ENCODE peak calls at places on chromosomes 6 and 20, in five cellular contexts. One of them, this sample, is unnamed.

GRCh38 chr6:149234051-149234962 is 83.2 kb upstream of the TAB2 start:
- DNase-seq in lung: no peak
- DNase-seq in GM23248: peak; percentile 40
- DNase-seq in heart left ventricle: no peak
- DNase-seq in adrenal gland: no peak
- DNase-seq in this sample: peak; percentile 60

GRCh38 chr6:125095501-125096301 is 57.9 kb upstream of the TPD52L1 start:
- DNase-seq in lung: no peak
- DNase-seq in GM23248: peak; percentile 89
- DNase-seq in heart left ventricle: no peak
- DNase-seq in adrenal gland: no peak
- DNase-seq in this sample: peak; percentile 52

GRCh38 chr6:137749595-137750215 is 117.4 kb upstream of the TNFAIP3 start:
- DNase-seq in lung: no peak
- DNase-seq in GM23248: peak; percentile 65
- DNase-seq in heart left ventricle: no peak
- DNase-seq in adrenal gland: no peak
- DNase-seq in this sample: no peak

GRCh38 chr20:56628015-56628872 is 862 bp upstream of the TFAP2C start:
- DNase-seq in lung: no peak
- DNase-seq in GM23248: peak; percentile 66
- DNase-seq in heart left ventricle: no peak
- DNase-seq in adrenal gland: peak; percentile 21
- DNase-seq in this sample: peak; percentile 35

GRCh38 chr6:64831680-64832079 is 875.3 kb downstream of the EYS start:
- DNase-seq in lung: no peak
- DNase-seq in GM23248: no peak
- DNase-seq in heart left ventricle: no peak
- DNase-seq in adrenal gland: no peak
- DNase-seq in this sample: no peak

GRCh38 chr20:29427201-29428060 is 1830.0 kb upstream of the DEFB115 start:
- DNase-seq in lung: no peak
- DNase-seq in GM23248: no peak
- DNase-seq in heart left ventricle: no peak
- DNase-seq in adrenal gland: no peak
- DNase-seq in this sample: no peak

GRCh38 chr20:8656335-8656734 is 412.6 kb upstream of the PLCB4 start:
- DNase-seq in lung: no peak
- DNase-seq in GM23248: peak; percentile 17
- DNase-seq in heart left ventricle: no peak
- DNase-seq in adrenal gland: no peak
- DNase-seq in this sample: no peak

GRCh38 chr6:87115402-87116135 is 20.7 kb upstream of the CGA start:
- DNase-seq in lung: no peak
- DNase-seq in GM23248: no peak
- DNase-seq in heart left ventricle: no peak
- DNase-seq in adrenal gland: no peak
- DNase-seq in this sample: no peak

GRCh38 chr6:10720229-10720959 is 2.5 kb upstream of the TMEM14C start:
- DNase-seq in lung: peak; percentile 60
- DNase-seq in GM23248: peak; percentile 71
- DNase-seq in heart left ventricle: peak; percentile 64
- DNase-seq in adrenal gland: peak; percentile 48
- DNase-seq in this sample: peak; percentile 50

GRCh38 chr20:57230247-57230646 is 36.2 kb downstream of the BMP7 start:
- DNase-seq in lung: no peak
- DNase-seq in GM23248: no peak
- DNase-seq in heart left ventricle: no peak
- DNase-seq in adrenal gland: no peak
- DNase-seq in this sample: no peak

DNA sequence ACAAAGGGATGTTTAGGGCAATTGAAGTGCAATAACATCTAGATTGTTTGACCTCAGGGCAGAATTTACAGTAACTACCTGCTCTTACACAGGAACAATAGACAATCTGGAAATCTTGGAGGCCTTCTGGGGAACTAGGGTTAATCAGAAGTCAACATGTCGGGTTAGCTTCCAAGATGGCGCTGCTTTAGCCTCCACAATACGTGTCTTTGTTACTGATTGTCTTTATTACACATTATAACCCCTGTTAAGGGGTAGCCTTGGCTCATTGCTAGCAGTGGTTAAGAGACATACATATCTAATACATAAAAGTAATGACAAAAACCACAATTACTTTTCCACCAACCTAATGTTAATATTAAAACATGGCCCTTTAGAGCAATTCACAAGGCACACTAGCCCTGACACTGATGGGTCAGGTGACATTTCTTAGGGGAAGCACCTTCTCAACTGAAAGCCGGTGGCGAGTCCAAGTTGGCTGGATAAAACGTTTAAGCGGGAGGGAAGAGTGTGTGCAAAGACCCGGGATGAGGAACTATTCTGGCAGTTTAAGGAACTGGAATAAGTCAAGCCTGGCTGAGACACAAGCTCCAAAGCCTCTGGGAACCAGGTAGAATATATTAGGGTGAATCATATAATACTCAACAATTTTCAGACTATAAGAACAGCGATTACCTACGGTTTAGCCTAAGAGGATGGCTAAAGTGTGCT is 236.9 kb downstream of the BCAS1 start:
- DNase-seq in lung: no peak
- DNase-seq in GM23248: no peak
- DNase-seq in heart left ventricle: no peak
- DNase-seq in adrenal gland: no peak
- DNase-seq in this sample: no peak
- H3K4me1 ChIP-seq in lung: no peaks in the 10 kb centered on the region
- H3K4me1 ChIP-seq in GM23248: peaks cover 24% of the 10 kb centered on the region
- H3K4me1 ChIP-seq in heart left ventricle: no peaks in the 10 kb centered on the region
- H3K4me1 ChIP-seq in adrenal gland: no peaks in the 10 kb centered on the region
- H3K4me1 ChIP-seq in this sample: peaks cover 32% of the 10 kb centered on the region

DNA sequence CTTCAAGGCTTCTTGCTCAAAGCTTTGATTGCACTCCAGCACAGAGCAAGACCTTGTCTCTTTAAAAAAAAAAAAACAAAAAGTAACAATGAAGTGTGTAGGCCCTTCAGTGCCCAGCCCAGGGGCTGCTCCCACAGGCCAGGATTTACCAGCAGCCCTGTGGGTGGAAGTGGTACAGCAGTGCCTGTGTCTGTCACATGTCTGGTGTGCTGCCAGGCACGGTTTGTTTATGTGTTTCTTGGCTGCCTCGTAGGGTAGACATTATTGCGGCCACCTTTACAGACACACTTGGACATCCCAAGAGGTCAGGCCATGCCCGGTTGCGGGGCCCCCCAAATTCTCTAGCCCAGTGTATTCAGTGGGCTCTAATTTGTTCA is 12.7 kb downstream of the DYNLRB1 start:
- DNase-seq in lung: peak; percentile 64
- DNase-seq in GM23248: peak; percentile 15
- DNase-seq in heart left ventricle: peak; percentile 70
- DNase-seq in adrenal gland: peak; percentile 69
- DNase-seq in this sample: peak; percentile 50
- H3K36me3 ChIP-seq in lung: peaks cover 13% of the 10 kb centered on the region
- H3K36me3 ChIP-seq in GM23248: peaks cover 42% of the 10 kb centered on the region
- H3K36me3 ChIP-seq in heart left ventricle: peaks cover 16% of the 10 kb centered on the region
- H3K36me3 ChIP-seq in adrenal gland: no peaks in the 10 kb centered on the region
- H3K36me3 ChIP-seq in this sample: peaks cover 82% of the 10 kb centered on the region

GRCh38 chr6:53299331-53299835 is 49.4 kb downstream of the ELOVL5 start:
- DNase-seq in lung: no peak
- DNase-seq in GM23248: no peak
- DNase-seq in heart left ventricle: no peak
- DNase-seq in adrenal gland: no peak
- DNase-seq in this sample: no peak

GRCh38 chr6:53306819-53307347 is 41.9 kb downstream of the ELOVL5 start:
- DNase-seq in lung: no peak
- DNase-seq in GM23248: peak; percentile 68
- DNase-seq in heart left ventricle: no peak
- DNase-seq in adrenal gland: no peak
- DNase-seq in this sample: no peak

GRCh38 chr6:53300656-53301551 is 47.8 kb downstream of the ELOVL5 start:
- DNase-seq in lung: peak; percentile 38
- DNase-seq in GM23248: peak; percentile 45
- DNase-seq in heart left ventricle: peak; percentile 54
- DNase-seq in adrenal gland: peak; percentile 91
- DNase-seq in this sample: no peak

GRCh38 chr6:53301801-53302537 is 46.8 kb downstream of the ELOVL5 start:
- DNase-seq in lung: no peak
- DNase-seq in GM23248: no peak
- DNase-seq in heart left ventricle: no peak
- DNase-seq in adrenal gland: no peak
- DNase-seq in this sample: no peak

DNA sequence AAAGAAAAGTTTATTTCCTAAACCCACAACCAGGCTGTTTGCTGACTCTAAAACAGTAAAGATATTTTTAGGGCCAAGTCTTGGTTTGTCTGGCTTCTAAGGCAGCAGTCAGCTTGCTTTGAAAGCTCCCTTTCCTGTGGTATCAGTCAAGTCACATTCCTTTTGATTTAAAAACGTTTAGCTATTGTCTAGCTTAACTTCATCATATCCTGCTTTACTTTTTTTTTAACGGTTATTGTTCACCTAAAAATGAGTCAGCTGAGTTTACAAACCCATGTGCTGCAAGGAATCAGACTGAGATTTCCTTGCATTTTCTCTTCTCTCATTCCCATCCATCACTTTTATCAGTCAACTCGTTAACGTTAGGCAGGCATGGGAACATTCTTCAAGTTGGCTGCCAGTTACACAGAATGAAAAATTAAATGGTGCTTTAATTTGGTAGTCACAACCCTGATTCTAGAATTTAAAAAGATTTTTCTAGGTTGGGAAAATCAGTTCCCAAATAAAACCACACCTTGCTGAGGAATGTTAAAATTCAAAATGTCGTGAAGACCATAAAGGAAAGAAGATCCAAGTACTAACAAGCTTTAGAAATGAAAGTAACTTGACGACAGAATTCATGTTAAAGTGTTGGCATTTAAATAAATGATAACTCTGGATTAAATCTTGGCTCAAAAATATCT is 45.9 kb downstream of the ELOVL5 start:
- DNase-seq in lung: no peak
- DNase-seq in GM23248: peak; percentile 90
- DNase-seq in heart left ventricle: no peak
- DNase-seq in adrenal gland: no peak
- DNase-seq in this sample: peak; percentile 85
- H3K4me1 ChIP-seq in lung: peaks cover 44% of the 10 kb centered on the region
- H3K4me1 ChIP-seq in GM23248: peaks cover 49% of the 10 kb centered on the region
- H3K4me1 ChIP-seq in heart left ventricle: peaks cover 22% of the 10 kb centered on the region
- H3K4me1 ChIP-seq in adrenal gland: peaks cover 72% of the 10 kb centered on the region
- H3K4me1 ChIP-seq in this sample: peaks cover 43% of the 10 kb centered on the region

GRCh38 chr6:89468998-89469397 is 36.0 kb downstream of the ANKRD6 start:
- DNase-seq in lung: no peak
- DNase-seq in GM23248: no peak
- DNase-seq in heart left ventricle: no peak
- DNase-seq in adrenal gland: no peak
- DNase-seq in this sample: no peak

GRCh38 chr6:89467437-89467836 is 34.5 kb downstream of the ANKRD6 start:
- DNase-seq in lung: no peak
- DNase-seq in GM23248: no peak
- DNase-seq in heart left ventricle: no peak
- DNase-seq in adrenal gland: no peak
- DNase-seq in this sample: no peak

GRCh38 chr6:89460713-89461112 is 27.8 kb downstream of the ANKRD6 start:
- DNase-seq in lung: no peak
- DNase-seq in GM23248: no peak
- DNase-seq in heart left ventricle: no peak
- DNase-seq in adrenal gland: no peak
- DNase-seq in this sample: no peak

GRCh38 chr6:89462503-89462902 is 29.6 kb downstream of the ANKRD6 start:
- DNase-seq in lung: no peak
- DNase-seq in GM23248: no peak
- DNase-seq in heart left ventricle: no peak
- DNase-seq in adrenal gland: no peak
- DNase-seq in this sample: no peak

GRCh38 chr6:89464295-89464694 is 31.3 kb downstream of the ANKRD6 start:
- DNase-seq in lung: no peak
- DNase-seq in GM23248: no peak
- DNase-seq in heart left ventricle: no peak
- DNase-seq in adrenal gland: no peak
- DNase-seq in this sample: no peak
- H3K36me3 ChIP-seq in lung: no peaks in the 10 kb centered on the region
- H3K36me3 ChIP-seq in GM23248: no peaks in the 10 kb centered on the region
- H3K36me3 ChIP-seq in heart left ventricle: no peaks in the 10 kb centered on the region
- H3K36me3 ChIP-seq in adrenal gland: no peaks in the 10 kb centered on the region
- H3K36me3 ChIP-seq in this sample: no peaks in the 10 kb centered on the region

GRCh38 chr20:51488331-51488730 is 54.2 kb downstream of the NFATC2 start:
- DNase-seq in lung: no peak
- DNase-seq in GM23248: peak; percentile 42
- DNase-seq in heart left ventricle: no peak
- DNase-seq in adrenal gland: no peak
- DNase-seq in this sample: no peak

GRCh38 chr20:51492167-51493092 is 50.1 kb downstream of the NFATC2 start:
- DNase-seq in lung: peak; percentile 68
- DNase-seq in GM23248: peak; percentile 57
- DNase-seq in heart left ventricle: peak; percentile 83
- DNase-seq in adrenal gland: peak; percentile 94
- DNase-seq in this sample: no peak

GRCh38 chr20:51491393-51491792 is 51.1 kb downstream of the NFATC2 start:
- DNase-seq in lung: no peak
- DNase-seq in GM23248: no peak
- DNase-seq in heart left ventricle: no peak
- DNase-seq in adrenal gland: no peak
- DNase-seq in this sample: no peak

GRCh38 chr20:51489611-51490010 is 52.9 kb downstream of the NFATC2 start:
- DNase-seq in lung: no peak
- DNase-seq in GM23248: peak; percentile 41
- DNase-seq in heart left ventricle: no peak
- DNase-seq in adrenal gland: no peak
- DNase-seq in this sample: no peak

DNA sequence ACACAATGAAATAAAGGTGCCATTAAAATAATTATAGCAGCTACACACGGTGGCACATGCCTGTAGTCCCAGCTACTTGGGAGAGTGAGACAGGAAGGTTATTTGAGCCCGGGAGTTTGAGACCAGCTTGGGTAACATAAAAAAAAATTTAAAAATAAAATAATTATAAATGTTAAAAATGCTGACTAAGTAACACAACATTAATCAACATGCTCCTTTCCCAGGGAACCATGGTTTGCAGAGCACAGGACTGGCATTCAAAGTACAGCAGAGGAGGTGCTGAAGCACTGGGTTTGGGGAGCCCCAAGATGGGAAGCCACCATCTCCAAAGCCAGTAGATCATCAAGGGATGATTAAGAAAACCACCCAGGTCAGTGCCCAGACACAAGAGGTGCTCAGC is 51.9 kb downstream of the NFATC2 start:
- DNase-seq in lung: no peak
- DNase-seq in GM23248: no peak
- DNase-seq in heart left ventricle: no peak
- DNase-seq in adrenal gland: no peak
- DNase-seq in this sample: no peak
- H3K4me1 ChIP-seq in lung: peaks cover 3% of the 10 kb centered on the region
- H3K4me1 ChIP-seq in GM23248: peaks cover 12% of the 10 kb centered on the region
- H3K4me1 ChIP-seq in heart left ventricle: peaks cover 3% of the 10 kb centered on the region
- H3K4me1 ChIP-seq in adrenal gland: peaks cover 6% of the 10 kb centered on the region
- H3K4me1 ChIP-seq in this sample: peaks cover 11% of the 10 kb centered on the region

DNA sequence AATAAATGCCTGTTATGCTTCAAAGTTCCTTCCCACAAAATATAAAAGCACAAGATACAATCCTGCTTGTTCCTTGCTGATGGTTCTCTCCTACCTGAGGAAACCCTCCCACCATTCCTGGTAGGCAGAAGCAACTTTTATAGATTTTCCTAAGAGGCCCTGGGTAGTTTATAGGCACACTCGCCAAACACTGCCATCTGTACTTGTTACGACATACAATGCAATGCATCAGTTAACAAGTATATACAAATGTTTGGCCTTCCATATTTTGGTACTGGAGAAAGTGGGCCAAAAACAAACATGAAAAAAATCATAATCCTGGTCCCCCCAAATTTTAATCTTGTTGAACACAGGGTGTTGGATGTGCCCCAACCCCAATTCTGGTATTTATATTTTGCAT is 16.6 kb downstream of the MCM9 start:
- DNase-seq in lung: no peak
- DNase-seq in GM23248: no peak
- DNase-seq in heart left ventricle: no peak
- DNase-seq in adrenal gland: no peak
- DNase-seq in this sample: no peak
- H3K36me3 ChIP-seq in lung: peaks cover 50% of the 10 kb centered on the region
- H3K36me3 ChIP-seq in GM23248: peaks cover 19% of the 10 kb centered on the region
- H3K36me3 ChIP-seq in heart left ventricle: peaks cover 24% of the 10 kb centered on the region
- H3K36me3 ChIP-seq in adrenal gland: no peaks in the 10 kb centered on the region
- H3K36me3 ChIP-seq in this sample: peaks cover 48% of the 10 kb centered on the region

This sample was measured in SJSA1.